ENCODE peak calls at places on chromosomes 12 and 14, in seven cellular contexts. E is mesendoderm, J is neuronal stem cell, C is IMR-90, P is mesenchymal stem cell, W is H9, T is H1. B is an unnamed sample.
A peak's percentile ranks its signal among the peaks of the same experiment; 100 is the strongest.

GRCh38 chr14:58533417-58533816 is 104.3 kb upstream of the DACT1 start:
- DNase-seq in E (peak; percentile 3), J (no peak), C (no peak), P (peak; percentile 60), W (no peak), T (no peak), B (no peak)

GRCh38 chr14:55581011-55581806 is 1.2 kb downstream of the KTN1 start:
- DNase-seq in E (peak; percentile 76), J (no peak), C (no peak), P (peak; percentile 58), W (peak; percentile 46), T (no peak), B (peak; percentile 92)

GRCh38 chr12:91556909-91557308 is 374.3 kb upstream of the DCN start:
- DNase-seq in E (no peak), J (no peak), C (no peak), P (no peak), W (no peak), T (no peak), B (no peak)

GRCh38 chr12:40522837-40523236 is 169.4 kb upstream of the CNTN1 start:
- DNase-seq in E (no peak), J (no peak), C (no peak), P (no peak), W (no peak), T (no peak), B (no peak)

GRCh38 chr14:77961853-77962580 is 162.1 kb downstream of the ADCK1 start:
- DNase-seq in E (no peak), J (no peak), C (no peak), P (no peak), W (no peak), T (no peak), B (no peak)

GRCh38 chr12:67873355-67873754 is 115.9 kb upstream of the IFNG-AS1 start:
- DNase-seq in E (no peak), J (no peak), C (no peak), P (no peak), W (no peak), T (no peak), B (no peak)

GRCh38 chr12:112848972-112849371 is 57.4 kb downstream of the RPH3A start:
- DNase-seq in E (peak; percentile 85), J (no peak), C (no peak), P (no peak), W (no peak), T (no peak), B (no peak)

GRCh38 chr12:48977290-48978281 is 536 bp upstream of the WNT1 start:
- DNase-seq in E (no peak), J (no peak), C (peak; percentile 80), P (peak; percentile 62), W (peak; percentile 80), T (no peak), B (peak; percentile 84)

GRCh38 chr12:119406322-119406721 is 71.8 kb downstream of the CCDC60 start:
- DNase-seq in E (no peak), J (no peak), C (no peak), P (no peak), W (no peak), T (no peak), B (no peak)

GRCh38 chr14:64476438-64476837 is 11.1 kb downstream of the AKAP5 start:
- DNase-seq in E (no peak), J (no peak), C (no peak), P (no peak), W (no peak), T (no peak), B (no peak)

GRCh38 chr14:33814010-33814409 is 136.9 kb downstream of the EGLN3 start:
- DNase-seq in E (no peak), J (no peak), C (no peak), P (no peak), W (no peak), T (no peak), B (no peak)

GRCh38 chr12:25935355-25936144 is 22.9 kb upstream of the RASSF8 start:
- DNase-seq in E (no peak), J (no peak), C (no peak), P (no peak), W (no peak), T (no peak), B (peak; percentile 19)

GRCh38 chr14:21039585-21040369 is 2.4 kb upstream of the RNASE7 start:
- DNase-seq in E (peak; percentile 86), J (peak; percentile 44), C (peak; percentile 67), P (peak; percentile 76), W (peak; percentile 61), T (no peak), B (peak; percentile 7)

GRCh38 chr12:75366629-75367028 is 24.3 kb upstream of the GLIPR1L2 start:
- DNase-seq in E (peak; percentile 70), J (no peak), C (peak; percentile 40), P (peak; percentile 19), W (no peak), T (no peak), B (no peak)

GRCh38 chr12:75360920-75361319 is 26.4 kb downstream of the GLIPR1L1 start:
- DNase-seq in E (no peak), J (no peak), C (no peak), P (no peak), W (no peak), T (no peak), B (no peak)

GRCh38 chr12:75361408-75361807 is 26.9 kb downstream of the GLIPR1L1 start:
- DNase-seq in E (no peak), J (no peak), C (no peak), P (no peak), W (no peak), T (no peak), B (no peak)

DNA sequence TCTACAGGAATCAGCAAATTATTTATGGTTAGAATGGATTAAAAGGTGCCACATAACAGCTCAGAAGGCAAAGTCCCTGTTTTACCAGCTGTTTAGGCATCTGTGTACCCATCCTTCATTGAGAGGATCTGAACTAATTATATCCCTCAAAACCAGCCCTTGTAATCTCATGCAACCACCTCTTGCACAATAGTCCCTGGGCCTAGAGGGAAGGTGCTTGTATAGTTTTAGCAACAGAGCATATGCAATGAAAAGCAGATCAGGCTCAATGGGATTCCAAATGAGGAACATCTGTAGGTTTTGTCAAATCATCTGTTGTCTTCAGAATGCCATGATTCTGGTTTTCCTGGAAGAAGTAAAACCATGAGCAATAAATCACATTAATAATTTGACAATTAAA is 26.0 kb upstream of the GLIPR1L2 start:
- DNase-seq in E (peak; percentile 43), J (no peak), C (peak; percentile 18), P (peak; percentile 34), W (no peak), T (no peak), B (no peak)
- H3K4me2 ChIP-seq in E (no peak overlapping the region), J (no peak overlapping the region), C (no peak overlapping the region), P (no peak overlapping the region), W (no peak overlapping the region), T (no peak overlapping the region), B (no peak overlapping the region)

GRCh38 chr14:90850487-90850886 is 34.3 kb upstream of the TTC7B start:
- DNase-seq in E (peak; percentile 92), J (no peak), C (peak; percentile 49), P (peak; percentile 63), W (peak; percentile 72), T (peak; percentile 53), B (peak; percentile 63)

GRCh38 chr14:90848944-90849731 is 32.9 kb upstream of the TTC7B start:
- DNase-seq in E (no peak), J (no peak), C (peak; percentile 49), P (peak; percentile 62), W (no peak), T (no peak), B (no peak)

GRCh38 chr14:90853116-90853515 is 36.9 kb upstream of the TTC7B start:
- DNase-seq in E (no peak), J (no peak), C (no peak), P (no peak), W (no peak), T (no peak), B (no peak)

GRCh38 chr14:90851327-90852036 is 35.3 kb upstream of the TTC7B start:
- DNase-seq in E (no peak), J (no peak), C (no peak), P (no peak), W (no peak), T (no peak), B (no peak)

GRCh38 chr14:90849787-90850444 is 33.7 kb upstream of the TTC7B start:
- DNase-seq in E (no peak), J (no peak), C (no peak), P (peak; percentile 38), W (no peak), T (no peak), B (no peak)
- H3K23ac ChIP-seq in E (no peak overlapping the region), J (no peak overlapping the region), C (no peak overlapping the region), P (no peak overlapping the region), W (no peak overlapping the region), T (no peak overlapping the region), B (no peak overlapping the region)

DNA sequence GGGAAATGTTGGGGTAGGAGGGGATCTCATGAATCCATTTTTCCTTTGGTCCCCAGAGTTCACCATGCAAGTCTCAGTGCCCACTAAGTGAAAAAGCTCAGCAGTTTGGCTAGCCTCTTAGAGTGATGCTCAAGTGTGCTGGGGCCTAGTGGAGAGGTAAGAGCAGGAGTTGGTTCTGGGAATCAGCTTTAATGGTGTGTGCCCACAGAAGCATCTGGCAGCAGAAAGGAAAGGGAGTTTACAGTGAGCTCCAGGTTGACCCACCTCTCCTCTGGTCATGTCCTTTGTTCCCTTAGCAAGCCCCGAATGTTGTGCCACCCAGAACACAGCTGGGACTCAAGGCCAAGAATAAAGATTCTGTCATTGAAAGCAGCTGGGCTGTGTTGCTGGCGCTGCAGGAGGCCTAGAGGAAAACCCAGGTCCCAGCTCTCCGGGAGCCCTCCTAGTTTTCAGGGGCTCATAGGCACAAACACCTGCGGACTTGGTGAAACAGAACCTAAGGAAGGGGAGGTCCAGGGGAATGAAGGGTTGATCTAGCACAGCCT is 320.8 kb downstream of the ZFP36L1 start:
- DNase-seq in E (no peak), J (no peak), C (no peak), P (no peak), W (no peak), T (no peak), B (no peak)
- H3K4me1 ChIP-seq in E (peaks cover 9% of the 10 kb centered on the region), J (peaks cover 48% of the 10 kb centered on the region), C (peaks cover 5% of the 10 kb centered on the region), P (peaks cover 7% of the 10 kb centered on the region), W (peaks cover 27% of the 10 kb centered on the region), T (peaks cover 16% of the 10 kb centered on the region), B (peaks cover 30% of the 10 kb centered on the region)

DNA sequence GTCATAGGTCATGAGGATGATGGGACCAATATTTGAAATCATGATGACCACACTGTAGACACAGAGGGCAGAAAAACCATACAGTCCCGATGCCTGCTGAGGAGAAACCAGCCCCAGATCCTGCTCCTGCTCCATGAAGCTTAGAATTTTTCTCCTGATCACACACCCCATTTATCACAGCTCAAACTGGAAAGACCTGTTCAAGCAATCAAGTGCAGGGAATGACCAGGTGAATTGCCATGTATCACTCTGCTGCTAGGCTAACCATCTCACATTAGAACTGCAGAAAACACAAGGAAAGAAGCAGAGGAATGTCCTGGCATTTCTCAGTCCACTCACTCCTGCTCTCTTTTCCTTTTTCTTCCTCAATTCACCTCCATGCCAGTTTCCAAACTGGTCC is 18.1 kb downstream of the MANSC1 start:
- DNase-seq in E (peak; percentile 23), J (no peak), C (no peak), P (no peak), W (no peak), T (no peak), B (peak; percentile 20)
- H3K4me2 ChIP-seq in E (no peak overlapping the region), J (no peak overlapping the region), C (no peak overlapping the region), P (no peak overlapping the region), W (no peak overlapping the region), T (peak overlapping the region; percentile 10), B (peak overlapping the region; percentile 20)

GRCh38 chr14:36857136-36857535 is 195.5 kb downstream of the PAX9 start:
- DNase-seq in E (no peak), J (no peak), C (no peak), P (no peak), W (no peak), T (peak; percentile 10), B (no peak)
- H3K23ac ChIP-seq in E (no peak overlapping the region), J (no peak overlapping the region), C (no peak overlapping the region), P (no peak overlapping the region), W (no peak overlapping the region), T (no peak overlapping the region), B (no peak overlapping the region)

GRCh38 chr12:89451876-89452275 is 72.7 kb downstream of the GALNT4 start:
- DNase-seq in E (peak; percentile 99), J (no peak), C (peak; percentile 87), P (peak; percentile 90), W (peak; percentile 84), T (peak; percentile 7), B (peak; percentile 35)
- H3K4me1 ChIP-seq in E (peaks cover 9% of the 10 kb centered on the region), J (peaks cover 22% of the 10 kb centered on the region), C (peaks cover 22% of the 10 kb centered on the region), P (peaks cover 7% of the 10 kb centered on the region), W (peaks cover 11% of the 10 kb centered on the region), T (no peaks in the 10 kb centered on the region), B (peaks cover 9% of the 10 kb centered on the region)

B was measured in trophoblast cell.